ENCODE peak calls at places on chromosome 17, in four cellular contexts. L is Right ventricle myocardium superior; C is activated effector memory CD4-positive, alpha-beta T cell treated with anti-CD3 and anti-CD28 coated beads, Interleukin-2, amount 50 U/mL, for 16 hours; Z is NCI-H1105 treated with DMSO at 0.1 percent for 48 hours. H is an unnamed sample.

GRCh38 chr17:38873646-38874380 is 4.0 kb downstream of the LASP1 start:
- DNase-seq in Z (no peak), C (no peak), L (peak), H (no peak)

GRCh38 chr17:61410100-61410551 is 10.5 kb downstream of the TBX2 start:
- DNase-seq in C (peak), Z (no peak), L (peak), H (no peak)

GRCh38 chr17:5325851-5326250 is 43.8 kb downstream of the RABEP1 start:
- DNase-seq in C (no peak), L (no peak), Z (no peak), H (no peak)

GRCh38 chr17:17855976-17856375 is 19.2 kb upstream of the SREBF1 start:
- DNase-seq in Z (no peak), C (no peak), L (no peak), H (no peak)

GRCh38 chr17:45575126-45575885 is 84.8 kb upstream of the PLEKHM1 start:
- DNase-seq in C (no peak), Z (no peak), L (no peak), H (no peak)

GRCh38 chr17:64358261-64358788 is 32.3 kb downstream of the PECAM1 start:
- DNase-seq in Z (peak), C (no peak), L (no peak), H (peak)

GRCh38 chr17:31008374-31009035 is 37.7 kb downstream of the RNF135 start:
- DNase-seq in L (peak), C (peak), Z (peak), H (peak)

GRCh38 chr17:29671661-29672060 is 48.9 kb upstream of the CORO6 start:
- DNase-seq in L (no peak), Z (no peak), C (no peak), H (no peak)

GRCh38 chr17:45791935-45792334 is 7.8 kb downstream of the CRHR1 start:
- DNase-seq in C (no peak), Z (peak), L (no peak), H (no peak)

GRCh38 chr17:19733953-19734526 is 14.1 kb downstream of the ALDH3A1 start:
- DNase-seq in L (no peak), C (no peak), Z (no peak), H (no peak)

H was measured in mesenteric fat pad.